ENCODE peak calls at places on chromosomes 11 and 22, in five cellular contexts. N is neural crest cell, F is progenitor cell of endocrine pancreas, L is testis, Z is Peyer's patch. K is an unnamed sample.

GRCh38 chr11:119672597-119672996 is 56.4 kb downstream of the NECTIN1 start:
- DNase-seq in F (no peak), L (no peak), N (no peak), Z (no peak), K (no peak)

GRCh38 chr11:763073-763463 is 14.2 kb downstream of the GATD1 start:
- DNase-seq in F (no peak), L (no peak), N (no peak), Z (no peak), K (no peak)

GRCh38 chr11:75969626-75970308 is 154.8 kb downstream of the UVRAG start:
- DNase-seq in Z (no peak), L (no peak), N (no peak), F (no peak), K (no peak)

GRCh38 chr11:117807482-117808272 is 10.7 kb upstream of the DSCAML1 start:
- DNase-seq in L (peak), F (peak), N (peak), Z (peak), K (no peak)

GRCh38 chr11:68374531-68374930 is 62.1 kb downstream of the LRP5 start:
- DNase-seq in F (no peak), Z (no peak), L (no peak), N (no peak), K (no peak)

GRCh38 chr11:130815921-130816320 is 100.4 kb downstream of the SNX19 start:
- DNase-seq in Z (no peak), L (no peak), N (no peak), F (no peak), K (no peak)

GRCh38 chr11:76669901-76670474 is 559 bp downstream of the LRRC32 start:
- DNase-seq in N (no peak), L (peak), Z (no peak), F (no peak), K (no peak)

GRCh38 chr22:21445437-21446127 is 21.6 kb upstream of the TMEM191C start:
- DNase-seq in N (no peak), Z (no peak), F (no peak), L (peak), K (peak)

GRCh38 chr11:110891411-110891810 is 179.2 kb upstream of the ARHGAP20 start:
- DNase-seq in Z (no peak), F (no peak), N (no peak), L (no peak), K (no peak)

GRCh38 chr22:23249506-23250423 is 69.5 kb downstream of the BCR start:
- DNase-seq in L (no peak), N (no peak), F (no peak), Z (no peak), K (no peak)

GRCh38 chr11:131999084-131999483 is 628.7 kb downstream of the NTM start:
- DNase-seq in F (no peak), Z (no peak), L (no peak), N (no peak), K (no peak)

GRCh38 chr22:21802673-21803072 is 64.8 kb downstream of the MAPK1 start:
- DNase-seq in N (no peak), L (no peak), F (no peak), Z (no peak), K (no peak)

GRCh38 chr22:28980326-28980725 is 81.3 kb downstream of the C22orf31 start:
- DNase-seq in Z (no peak), N (no peak), F (no peak), L (no peak), K (no peak)

GRCh38 chr11:2791139-2791520 is 91.3 kb upstream of the KCNQ1OT1 start:
- DNase-seq in F (no peak), Z (no peak), L (no peak), N (no peak), K (peak)
- TF ChIP-seq CTCF in F (no peak), Z (no peak), L (no peak), N (no peak), K (no peak)

GRCh38 chr11:62588966-62589637 is 2.2 kb downstream of the TUT1 start:
- DNase-seq in F (no peak), L (no peak), Z (no peak), N (no peak), K (no peak)
- TF ChIP-seq CTCF in F (peak), L (no peak), Z (no peak), N (peak), K (peak)

GRCh38 chr11:65014146-65014960 is at the start of gene ARL2:
- DNase-seq in Z (peak), F (peak), L (peak), N (no peak), K (no peak)
- TF ChIP-seq CTCF in Z (peak), F (peak), L (peak), N (peak), K (peak)

GRCh38 chr11:17389205-17389956 is 922 bp upstream of the KCNJ11 start:
- DNase-seq in F (peak), N (peak), Z (peak), L (peak), K (no peak)
- TF ChIP-seq CTCF in F (peak), N (peak), Z (peak), L (peak), K (peak)

GRCh38 chr11:18203723-18204122 is 31.1 kb downstream of the MRGPRX4 start:
- DNase-seq in N (peak), L (no peak), Z (no peak), F (no peak), K (no peak)
- TF ChIP-seq CTCF in N (peak), L (no peak), Z (no peak), F (peak), K (peak)

DNA sequence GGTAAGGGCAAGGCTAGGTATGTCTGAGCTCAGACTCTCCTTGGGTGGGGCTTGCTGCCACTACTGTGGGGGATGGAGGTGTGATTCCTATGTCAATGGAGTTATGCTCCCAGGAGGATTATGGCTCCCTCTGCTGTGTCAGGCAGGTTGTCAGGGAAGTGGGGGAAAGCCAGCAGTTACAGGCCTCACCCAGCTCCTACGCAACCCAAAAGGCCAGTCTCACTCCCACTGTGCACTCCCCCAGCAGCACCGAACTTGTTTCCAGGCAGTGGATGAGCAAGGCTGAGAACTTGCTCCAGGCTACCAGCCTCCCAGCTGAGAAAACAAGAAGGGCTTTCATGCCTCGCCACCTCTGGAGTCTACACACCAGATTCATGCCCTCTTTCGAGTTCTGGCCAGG is 18.2 kb downstream of the C11orf91 start:
- DNase-seq in N (no peak), L (peak), Z (no peak), F (no peak), K (peak)
- TF ChIP-seq CTCF in N (no peak), L (no peak), Z (no peak), F (no peak), K (peak)

DNA sequence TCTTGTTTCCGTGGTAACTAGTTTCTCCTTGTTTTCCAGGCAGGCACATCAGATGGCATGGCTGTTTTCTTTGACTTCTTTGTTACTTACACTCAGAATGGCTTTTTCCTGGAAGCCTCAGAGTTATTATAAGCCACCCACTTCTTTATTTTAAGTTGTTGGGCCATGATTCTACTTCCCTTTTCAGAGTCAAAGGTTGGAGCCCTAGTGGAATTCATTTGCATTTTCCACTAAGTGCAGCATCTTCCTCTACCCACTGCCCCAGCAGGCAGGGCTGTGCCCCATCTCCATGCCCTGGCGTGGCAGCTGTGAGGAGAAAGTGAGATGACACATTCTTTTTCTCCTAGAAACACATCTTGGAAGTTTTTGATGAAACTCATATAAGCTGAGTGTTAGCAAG is 95.0 kb downstream of the PRR5L start:
- DNase-seq in L (no peak), F (no peak), Z (no peak), N (no peak), K (no peak)
- TF ChIP-seq CTCF in L (no peak), F (no peak), Z (no peak), N (no peak), K (no peak)

GRCh38 chr22:25477358-25477757 is 87.1 kb upstream of the GRK3 start:
- DNase-seq in L (no peak), F (no peak), N (no peak), Z (no peak), K (no peak)

GRCh38 chr22:25478573-25478972 is 85.9 kb upstream of the GRK3 start:
- DNase-seq in F (no peak), Z (no peak), L (no peak), N (no peak), K (no peak)

GRCh38 chr22:25478111-25478510 is 86.4 kb upstream of the GRK3 start:
- DNase-seq in L (no peak), N (no peak), Z (no peak), F (no peak), K (no peak)

GRCh38 chr22:25472382-25472781 is 92.1 kb upstream of the GRK3 start:
- DNase-seq in Z (no peak), L (no peak), N (no peak), F (no peak), K (no peak)

DNA sequence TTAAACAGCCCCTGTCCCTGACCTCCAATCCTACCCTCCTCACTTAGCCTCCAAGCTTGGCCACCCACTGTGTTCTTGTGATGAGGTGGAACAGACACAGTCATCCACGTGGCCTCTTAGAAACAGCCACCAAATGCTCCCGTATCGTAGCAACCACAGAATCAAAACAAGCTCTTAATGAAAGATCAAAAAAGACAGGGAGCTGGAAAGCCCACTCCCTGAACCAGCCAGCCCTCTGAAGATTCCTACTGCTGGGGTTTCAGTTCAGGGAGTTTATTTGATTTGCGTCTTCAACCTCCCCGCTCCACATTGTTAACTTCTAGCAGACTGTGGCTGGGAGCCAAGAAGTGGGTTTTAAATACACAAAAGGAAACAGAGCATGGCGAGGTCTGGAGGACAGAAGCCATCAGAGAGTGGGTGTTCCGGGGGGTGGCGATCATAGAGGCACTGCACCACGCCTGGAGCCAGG is 88.9 kb upstream of the GRK3 start:
- DNase-seq in N (no peak), F (no peak), Z (no peak), L (peak), K (no peak)
- TF ChIP-seq CTCF in N (no peak), F (no peak), Z (no peak), L (no peak), K (no peak)